ENCODE peak calls at places on chromosomes 3 and 15, in four cellular contexts. C, Z, Q and H are unnamed samples.

GRCh38 chr3:36991923-36992805 is 767 bp downstream of the EPM2AIP1 start:
- DNase-seq in C (peak; percentile 77), Z (peak; percentile 78), Q (peak; percentile 46), H (peak; percentile 64)

GRCh38 chr3:60363817-60364216 is 887.4 kb downstream of the FHIT start:
- DNase-seq in C (no peak), Z (peak; percentile 14), Q (no peak), H (no peak)

GRCh38 chr3:4906107-4906621 is 73.1 kb upstream of the BHLHE40 start:
- DNase-seq in C (peak; percentile 46), Z (peak; percentile 82), Q (no peak), H (peak; percentile 22)

GRCh38 chr3:191753186-191753585 is 292.2 kb downstream of the PYDC2 start:
- DNase-seq in C (peak; percentile 30), Z (no peak), Q (no peak), H (peak; percentile 28)

GRCh38 chr3:134904796-134905646 is 110.0 kb downstream of the EPHB1 start:
- DNase-seq in C (no peak), Z (no peak), Q (no peak), H (no peak)

GRCh38 chr3:16707260-16707659 is 102.0 kb upstream of the DAZL start:
- DNase-seq in C (no peak), Z (no peak), Q (no peak), H (no peak)

GRCh38 chr3:74390121-74390870 is 224.2 kb downstream of the CNTN3 start:
- DNase-seq in C (no peak), Z (no peak), Q (no peak), H (peak; percentile 56)

GRCh38 chr15:39864116-39864515 is 56.0 kb downstream of the GPR176 start:
- DNase-seq in C (no peak), Z (no peak), Q (no peak), H (no peak)

GRCh38 chr3:52401551-52401950 is 43.4 kb downstream of the SEMA3G start:
- DNase-seq in C (no peak), Z (no peak), Q (no peak), H (no peak)

GRCh38 chr3:33467786-33468185 is 27.6 kb upstream of the UBP1 start:
- DNase-seq in C (no peak), Z (peak; percentile 23), Q (peak; percentile 16), H (peak; percentile 73)

GRCh38 chr15:40336129-40337122 is 4.3 kb downstream of the CCDC9B start:
- DNase-seq in C (no peak), Z (no peak), Q (no peak), H (no peak)

GRCh38 chr3:126859415-126860246 is 123.3 kb upstream of the PLXNA1 start:
- DNase-seq in C (no peak), Z (no peak), Q (no peak), H (no peak)

GRCh38 chr3:150384517-150385212 is 23.4 kb upstream of the TSC22D2 start:
- DNase-seq in C (peak; percentile 24), Z (peak; percentile 87), Q (peak; percentile 76), H (no peak)

GRCh38 chr3:103644450-103644849 is 1209.6 kb downstream of the ZPLD1 start:
- DNase-seq in C (no peak), Z (no peak), Q (no peak), H (no peak)

GRCh38 chr3:107142171-107142570 is 235.1 kb upstream of the CCDC54 start:
- DNase-seq in C (no peak), Z (no peak), Q (no peak), H (no peak)

GRCh38 chr3:53186726-53187125 is 25.7 kb downstream of the PRKCD start:
- DNase-seq in C (no peak), Z (no peak), Q (no peak), H (no peak)

GRCh38 chr3:184811999-184812844 is at the start of gene VPS8:
- DNase-seq in C (peak; percentile 93), Z (peak; percentile 98), Q (peak; percentile 89), H (peak; percentile 95)

GRCh38 chr15:78149805-78150751 is 916 bp downstream of the IDH3A start:
- DNase-seq in C (no peak), Z (peak; percentile 22), Q (peak; percentile 25), H (peak; percentile 21)

GRCh38 chr3:26100176-26100575 is 310.3 kb downstream of the OXSM start:
- DNase-seq in C (no peak), Z (no peak), Q (no peak), H (no peak)

GRCh38 chr15:63189955-63190691 is 717 bp downstream of the RAB8B start:
- DNase-seq in C (no peak), Z (no peak), Q (no peak), H (peak; percentile 19)

GRCh38 chr3:182349051-182349450 is 444.3 kb upstream of the ATP11B start:
- DNase-seq in C (no peak), Z (no peak), Q (no peak), H (no peak)

GRCh38 chr15:96353378-96353930 is 23.0 kb downstream of the NR2F2 start:
- DNase-seq in C (no peak), Z (no peak), Q (no peak), H (no peak)

GRCh38 chr15:51830279-51830806 is 890 bp downstream of the TMOD3 start:
- DNase-seq in C (peak; percentile 41), Z (peak; percentile 81), Q (no peak), H (peak; percentile 45)

GRCh38 chr3:137047240-137047639 is 89.5 kb downstream of the IL20RB start:
- DNase-seq in C (no peak), Z (no peak), Q (no peak), H (no peak)

GRCh38 chr3:171283248-171284222 is 176.7 kb downstream of the TNIK start:
- DNase-seq in C (no peak), Z (no peak), Q (no peak), H (peak; percentile 74)

GRCh38 chr3:195015021-195015420 is 255.9 kb downstream of the XXYLT1 start:
- DNase-seq in C (no peak), Z (peak; percentile 63), Q (no peak), H (peak; percentile 63)

GRCh38 chr15:41281236-41281635 is 50.2 kb downstream of the CHP1 start:
- DNase-seq in C (peak; percentile 93), Z (peak; percentile 91), Q (peak; percentile 37), H (peak; percentile 81)

GRCh38 chr15:85044251-85044853 is 62.7 kb downstream of the PDE8A start:
- DNase-seq in C (peak; percentile 76), Z (peak; percentile 92), Q (peak; percentile 63), H (peak; percentile 83)

GRCh38 chr15:75671684-75672083 is 24.0 kb downstream of the SNX33 start:
- DNase-seq in C (no peak), Z (peak; percentile 19), Q (no peak), H (no peak)

GRCh38 chr3:191260431-191261303 is 61.6 kb downstream of the OSTN start:
- DNase-seq in C (no peak), Z (no peak), Q (no peak), H (no peak)

GRCh38 chr3:127637546-127637945 is 8.6 kb downstream of the PODXL2 start:
- DNase-seq in C (no peak), Z (peak; percentile 16), Q (no peak), H (no peak)

GRCh38 chr3:122975163-122975923 is 52.2 kb downstream of the SEMA5B start:
- DNase-seq in C (peak; percentile 56), Z (peak; percentile 57), Q (no peak), H (peak; percentile 80)
- H3K4me3 ChIP-seq in C (no peak overlapping the region), Z (no peak overlapping the region), Q (no peak overlapping the region), H (peak overlapping the region; percentile 7)

DNA sequence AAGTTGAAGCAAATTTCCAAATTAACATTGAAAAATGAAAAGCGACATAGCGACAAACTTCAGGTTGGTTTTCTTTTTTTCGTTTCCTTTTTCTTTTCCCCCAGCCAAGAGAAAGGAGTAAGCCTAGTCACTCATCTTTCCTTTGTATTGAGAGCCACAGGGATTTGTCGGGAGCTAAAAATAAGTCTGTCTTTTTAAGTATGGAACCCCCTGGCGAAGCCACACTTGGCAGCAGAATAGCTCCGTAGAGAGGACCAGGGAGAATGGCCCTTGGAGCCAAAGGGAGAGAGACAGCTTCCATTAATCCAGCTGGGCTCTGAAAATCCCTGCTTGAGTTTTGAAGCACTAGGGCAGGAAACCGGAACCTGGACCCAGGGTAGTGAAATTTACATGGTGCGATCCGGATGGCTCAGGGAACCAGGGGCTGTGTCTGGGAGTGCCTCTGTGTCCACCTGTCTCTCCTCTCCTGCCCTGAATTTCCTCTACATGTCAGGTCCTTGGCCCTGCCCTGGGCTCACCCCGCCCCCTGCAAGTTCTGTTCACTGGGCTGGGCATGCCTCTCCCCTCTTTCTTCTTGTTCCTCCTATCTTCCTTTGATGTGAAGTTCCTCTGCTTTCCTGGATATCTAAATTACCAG is 436.1 kb upstream of the RBMS3 start:
- DNase-seq in C (no peak), Z (no peak), Q (no peak), H (no peak)
- TF ChIP-seq CTCF in C (no peak), Z (no peak), Q (no peak), H (no peak)

DNA sequence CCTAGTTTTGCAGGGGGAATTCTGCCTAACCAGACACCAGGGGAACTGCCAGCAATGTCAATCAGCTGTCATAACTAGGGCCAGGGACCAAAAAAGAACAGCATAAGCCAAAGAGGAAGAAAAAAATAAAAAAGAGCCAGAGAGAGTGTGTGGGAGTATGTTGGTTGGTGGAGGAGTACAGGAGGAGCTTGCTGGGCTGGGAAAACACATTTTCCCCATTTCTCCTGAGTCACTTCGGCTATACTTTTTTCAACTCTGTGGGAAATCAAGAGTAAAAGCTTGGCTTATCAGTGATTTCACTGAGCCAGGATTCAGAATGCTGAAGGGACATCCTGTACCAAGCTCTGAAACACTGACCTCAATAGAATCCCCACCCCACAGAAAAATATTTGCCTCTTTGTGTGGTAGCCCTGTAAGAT is 144.7 kb upstream of the DPH6 start:
- DNase-seq in C (peak; percentile 94), Z (peak; percentile 98), Q (no peak), H (peak; percentile 86)
- H3K4me3 ChIP-seq in C (no peak overlapping the region), Z (no peak overlapping the region), Q (no peak overlapping the region), H (no peak overlapping the region)

DNA sequence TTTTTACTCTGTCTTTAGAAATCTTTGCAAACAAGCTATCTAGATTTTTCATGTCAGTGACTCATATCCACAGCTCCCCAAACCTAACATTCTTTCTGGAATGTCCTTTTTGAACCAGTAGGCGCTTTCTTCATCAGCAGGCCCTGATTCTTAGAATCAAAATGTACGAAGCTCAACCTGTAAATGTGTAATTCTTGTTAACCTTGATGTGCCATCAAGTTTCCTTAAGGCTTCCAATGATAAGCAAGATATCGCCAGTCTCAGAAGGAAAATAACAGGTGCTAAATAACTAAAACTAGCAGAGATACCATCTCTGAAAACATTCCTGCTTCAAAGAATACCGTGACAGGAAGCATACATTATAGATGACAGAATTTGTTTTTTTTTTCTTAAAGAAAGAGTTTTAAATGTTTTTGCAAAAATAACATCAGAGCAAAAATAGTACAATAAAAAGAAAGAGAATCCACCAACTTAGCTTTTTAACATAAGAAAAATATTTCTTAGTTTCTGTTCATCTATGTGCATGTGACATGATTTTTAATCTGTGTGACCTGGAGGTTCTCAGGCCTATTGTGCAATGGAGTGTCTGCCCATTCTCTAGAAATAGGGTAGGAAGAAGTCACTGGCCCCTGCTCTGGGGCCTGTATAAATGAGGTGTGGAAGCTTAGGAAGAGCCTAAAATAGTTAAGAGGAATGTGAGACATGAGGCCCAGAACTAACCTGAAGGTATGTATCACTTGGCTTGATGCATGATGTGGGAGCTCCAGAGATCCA is 14.7 kb upstream of the SECISBP2L start:
- DNase-seq in C (peak; percentile 26), Z (peak; percentile 69), Q (no peak), H (peak; percentile 61)
- TF ChIP-seq CTCF in C (no peak), Z (no peak), Q (no peak), H (no peak)